ENCODE peak calls at places on chromosome 22, in ten cellular contexts. F, L, Z, U, P, T, V, J, O and B are unnamed samples.

GRCh38 chr22:23204541-23205157 is 24.3 kb downstream of the BCR start:
- DNase-seq in F (no peak), L (no peak), Z (no peak), U (no peak), P (peak; percentile 27), T (no peak), V (peak; percentile 79), J (no peak), O (no peak), B (no peak)

GRCh38 chr22:49597428-49598039 is 230.1 kb downstream of the BRD1 start:
- DNase-seq in F (no peak), L (no peak), Z (no peak), U (no peak), P (no peak), T (no peak), V (no peak), J (no peak), O (no peak), B (no peak)

GRCh38 chr22:20674998-20675397 is 98.9 kb upstream of the SERPIND1 start:
- DNase-seq in F (no peak), L (no peak), Z (no peak), U (no peak), P (no peak), T (no peak), V (no peak), J (no peak), O (no peak), B (no peak)

GRCh38 chr22:23774922-23775436 is 2.3 kb downstream of the MMP11 start:
- DNase-seq in F (peak; percentile 53), L (no peak), Z (no peak), U (peak; percentile 61), P (no peak), T (peak; percentile 51), V (peak; percentile 91), J (no peak), O (peak; percentile 29), B (no peak)

GRCh38 chr22:21937041-21937820 is 15.4 kb downstream of the PPM1F start:
- DNase-seq in F (no peak), L (no peak), Z (no peak), U (no peak), P (peak; percentile 21), T (no peak), V (peak; percentile 75), J (no peak), O (no peak), B (no peak)

GRCh38 chr22:46734830-46735453 is 3.1 kb downstream of the CERK start:
- DNase-seq in F (peak; percentile 33), L (no peak), Z (no peak), U (peak; percentile 10), P (no peak), T (no peak), V (no peak), J (peak; percentile 40), O (no peak), B (peak; percentile 90)

GRCh38 chr22:31040542-31041398 is 40.3 kb upstream of the SMTN start:
- DNase-seq in F (no peak), L (no peak), Z (no peak), U (no peak), P (no peak), T (no peak), V (no peak), J (no peak), O (no peak), B (no peak)

GRCh38 chr22:22061085-22062077 is 78.8 kb upstream of the TOP3B start:
- DNase-seq in F (no peak), L (no peak), Z (peak; percentile 2), U (no peak), P (no peak), T (no peak), V (peak; percentile 41), J (no peak), O (peak; percentile 39), B (peak; percentile 68)

GRCh38 chr22:45438364-45438763 is 24.9 kb downstream of the RIBC2 start:
- DNase-seq in F (no peak), L (no peak), Z (peak; percentile 24), U (no peak), P (no peak), T (no peak), V (no peak), J (no peak), O (no peak), B (no peak)

GRCh38 chr22:29315286-29316195 is at the start of gene RASL10A:
- DNase-seq in F (peak; percentile 68), L (no peak), Z (no peak), U (no peak), P (no peak), T (peak; percentile 65), V (no peak), J (no peak), O (no peak), B (no peak)

GRCh38 chr22:17241571-17242310 is 22.5 kb upstream of the ADA2 start:
- DNase-seq in F (no peak), L (no peak), Z (no peak), U (no peak), P (no peak), T (no peak), V (peak; percentile 44), J (no peak), O (no peak), B (no peak)

GRCh38 chr22:49664371-49664881 is 163.2 kb downstream of the BRD1 start:
- DNase-seq in F (no peak), L (no peak), Z (no peak), U (no peak), P (no peak), T (no peak), V (no peak), J (no peak), O (no peak), B (no peak)

GRCh38 chr22:41474878-41475451 is 6.0 kb downstream of the ACO2 start:
- DNase-seq in F (no peak), L (no peak), Z (no peak), U (no peak), P (no peak), T (no peak), V (no peak), J (no peak), O (no peak), B (no peak)

GRCh38 chr22:21837184-21837979 is 30.1 kb downstream of the MAPK1 start:
- DNase-seq in F (no peak), L (no peak), Z (peak; percentile 88), U (peak; percentile 61), P (peak; percentile 38), T (peak; percentile 61), V (peak; percentile 93), J (no peak), O (peak; percentile 87), B (no peak)

GRCh38 chr22:23911318-23911980 is 17.3 kb downstream of the MIF start:
- DNase-seq in F (no peak), L (no peak), Z (no peak), U (no peak), P (no peak), T (peak; percentile 37), V (peak; percentile 81), J (no peak), O (no peak), B (peak; percentile 80)

GRCh38 chr22:46443850-46444389 is 93.5 kb downstream of the CELSR1 start:
- DNase-seq in F (no peak), L (no peak), Z (no peak), U (no peak), P (no peak), T (no peak), V (no peak), J (no peak), O (no peak), B (no peak)

GRCh38 chr22:17629646-17630045 is 1.1 kb upstream of the ATP6V1E1 start:
- DNase-seq in F (no peak), L (no peak), Z (no peak), U (no peak), P (no peak), T (no peak), V (no peak), J (no peak), O (no peak), B (peak; percentile 15)

GRCh38 chr22:18045794-18046193 is 21.4 kb upstream of the MICAL3 start:
- DNase-seq in F (no peak), L (no peak), Z (no peak), U (no peak), P (no peak), T (no peak), V (no peak), J (no peak), O (no peak), B (no peak)

GRCh38 chr22:24141586-24141985 is 39.7 kb upstream of the SUSD2 start:
- DNase-seq in F (no peak), L (no peak), Z (peak; percentile 72), U (no peak), P (no peak), T (no peak), V (no peak), J (no peak), O (peak; percentile 32), B (no peak)

GRCh38 chr22:27637604-27638003 is 164.0 kb downstream of the MN1 start:
- DNase-seq in F (no peak), L (no peak), Z (peak; percentile 47), U (no peak), P (no peak), T (no peak), V (peak; percentile 68), J (no peak), O (peak; percentile 43), B (no peak)

GRCh38 chr22:46098525-46099475 is 51.5 kb upstream of the PPARA start:
- DNase-seq in F (no peak), L (no peak), Z (no peak), U (no peak), P (no peak), T (no peak), V (peak; percentile 34), J (no peak), O (no peak), B (no peak)